ENCODE peak calls at places on chromosome 18, in five cellular contexts. One of them, this sample, is unnamed.

GRCh38 chr18:69941183-69941582 is 6.5 kb downstream of the CD226 start:
- DNase-seq in H1: no peak
- DNase-seq in DND-41: no peak
- DNase-seq in IMR-90: no peak
- DNase-seq in fibroblast of villous mesenchyme: no peak
- DNase-seq in this sample: no peak

GRCh38 chr18:63438181-63438580 is 15.9 kb upstream of the VPS4B start:
- DNase-seq in IMR-90: no peak
- DNase-seq in fibroblast of villous mesenchyme: no peak
- DNase-seq in DND-41: no peak
- DNase-seq in H1: no peak
- DNase-seq in this sample: no peak

GRCh38 chr18:26656944-26657536 is 108.7 kb upstream of the KCTD1 start:
- DNase-seq in fibroblast of villous mesenchyme: peak; percentile 51
- DNase-seq in IMR-90: peak; percentile 36
- DNase-seq in DND-41: peak; percentile 76
- DNase-seq in H1: no peak
- DNase-seq in this sample: peak; percentile 78

GRCh38 chr18:35389095-35389618 is 12.0 kb upstream of the ZNF396 start:
- DNase-seq in IMR-90: peak; percentile 68
- DNase-seq in DND-41: no peak
- DNase-seq in H1: no peak
- DNase-seq in fibroblast of villous mesenchyme: peak; percentile 81
- DNase-seq in this sample: peak; percentile 76

GRCh38 chr18:34783485-34783884 is 73.4 kb downstream of the DTNA start:
- DNase-seq in H1: no peak
- DNase-seq in IMR-90: peak; percentile 68
- DNase-seq in fibroblast of villous mesenchyme: no peak
- DNase-seq in DND-41: no peak
- DNase-seq in this sample: no peak

GRCh38 chr18:34970106-34970505 is 71.1 kb upstream of the MAPRE2 start:
- DNase-seq in fibroblast of villous mesenchyme: peak; percentile 66
- DNase-seq in IMR-90: peak; percentile 51
- DNase-seq in DND-41: no peak
- DNase-seq in H1: no peak
- DNase-seq in this sample: no peak

GRCh38 chr18:68714356-68714706 is 577 bp downstream of the TMX3 start:
- DNase-seq in H1: no peak
- DNase-seq in IMR-90: no peak
- DNase-seq in fibroblast of villous mesenchyme: peak; percentile 30
- DNase-seq in DND-41: peak; percentile 25
- DNase-seq in this sample: peak; percentile 18

GRCh38 chr18:70423988-70424387 is 135.1 kb downstream of the SOCS6 start:
- DNase-seq in IMR-90: no peak
- DNase-seq in fibroblast of villous mesenchyme: no peak
- DNase-seq in DND-41: no peak
- DNase-seq in H1: no peak
- DNase-seq in this sample: peak; percentile 28

GRCh38 chr18:68040198-68040597 is 523.7 kb upstream of the DSEL start:
- DNase-seq in fibroblast of villous mesenchyme: no peak
- DNase-seq in IMR-90: no peak
- DNase-seq in H1: no peak
- DNase-seq in DND-41: no peak
- DNase-seq in this sample: no peak

GRCh38 chr18:64219511-64219910 is 70.6 kb upstream of the LINC00305 start:
- DNase-seq in fibroblast of villous mesenchyme: peak; percentile 1
- DNase-seq in DND-41: no peak
- DNase-seq in IMR-90: no peak
- DNase-seq in H1: no peak
- DNase-seq in this sample: no peak

GRCh38 chr18:40159141-40160017 is 1795.7 kb upstream of the PIK3C3 start:
- DNase-seq in H1: no peak
- DNase-seq in fibroblast of villous mesenchyme: peak; percentile 19
- DNase-seq in IMR-90: peak; percentile 40
- DNase-seq in DND-41: no peak
- DNase-seq in this sample: peak; percentile 70

GRCh38 chr18:74521068-74521725 is 13.1 kb upstream of the CNDP1 start:
- DNase-seq in IMR-90: no peak
- DNase-seq in DND-41: no peak
- DNase-seq in fibroblast of villous mesenchyme: no peak
- DNase-seq in H1: no peak
- DNase-seq in this sample: no peak

GRCh38 chr18:49813321-49814146 is at the start of gene ACAA2:
- DNase-seq in H1: no peak
- DNase-seq in DND-41: no peak
- DNase-seq in IMR-90: peak; percentile 83
- DNase-seq in fibroblast of villous mesenchyme: peak; percentile 89
- DNase-seq in this sample: peak; percentile 92

GRCh38 chr18:79466591-79466990 is 70.9 kb downstream of the NFATC1 start:
- DNase-seq in DND-41: no peak
- DNase-seq in IMR-90: no peak
- DNase-seq in fibroblast of villous mesenchyme: no peak
- DNase-seq in H1: no peak
- DNase-seq in this sample: no peak

GRCh38 chr18:38611036-38611964 is 1045.7 kb upstream of the CELF4 start:
- DNase-seq in H1: no peak
- DNase-seq in fibroblast of villous mesenchyme: no peak
- DNase-seq in IMR-90: no peak
- DNase-seq in DND-41: peak; percentile 37
- DNase-seq in this sample: no peak

GRCh38 chr18:53551868-53552426 is 672.5 kb downstream of the MBD2 start:
- DNase-seq in H1: no peak
- DNase-seq in fibroblast of villous mesenchyme: no peak
- DNase-seq in DND-41: no peak
- DNase-seq in IMR-90: no peak
- DNase-seq in this sample: no peak

GRCh38 chr18:12429556-12429955 is 21.8 kb downstream of the PRELID3A start:
- DNase-seq in fibroblast of villous mesenchyme: no peak
- DNase-seq in DND-41: no peak
- DNase-seq in IMR-90: no peak
- DNase-seq in H1: no peak
- DNase-seq in this sample: no peak

GRCh38 chr18:63725682-63726480 is 23.1 kb downstream of the SERPINB11 start:
- DNase-seq in IMR-90: no peak
- DNase-seq in DND-41: no peak
- DNase-seq in fibroblast of villous mesenchyme: peak; percentile 9
- DNase-seq in H1: no peak
- DNase-seq in this sample: no peak

GRCh38 chr18:79952457-79952995 is 1.1 kb upstream of the SLC66A2 start:
- DNase-seq in DND-41: no peak
- DNase-seq in H1: no peak
- DNase-seq in fibroblast of villous mesenchyme: no peak
- DNase-seq in IMR-90: no peak
- DNase-seq in this sample: no peak

GRCh38 chr18:79380816-79381806 is 14.6 kb upstream of the NFATC1 start:
- DNase-seq in DND-41: peak; percentile 68
- DNase-seq in IMR-90: peak; percentile 29
- DNase-seq in fibroblast of villous mesenchyme: peak; percentile 50
- DNase-seq in H1: no peak
- DNase-seq in this sample: peak; percentile 57

GRCh38 chr18:30403278-30403677 is 639.3 kb downstream of the DSC3 start:
- DNase-seq in fibroblast of villous mesenchyme: no peak
- DNase-seq in H1: no peak
- DNase-seq in DND-41: no peak
- DNase-seq in IMR-90: no peak
- DNase-seq in this sample: no peak

GRCh38 chr18:70659026-70659726 is 370.3 kb downstream of the SOCS6 start:
- DNase-seq in fibroblast of villous mesenchyme: no peak
- DNase-seq in IMR-90: peak; percentile 7
- DNase-seq in H1: no peak
- DNase-seq in DND-41: peak; percentile 59
- DNase-seq in this sample: peak; percentile 40

GRCh38 chr18:32851936-32852335 is 79.1 kb upstream of the KLHL14 start:
- DNase-seq in IMR-90: no peak
- DNase-seq in fibroblast of villous mesenchyme: no peak
- DNase-seq in H1: no peak
- DNase-seq in DND-41: no peak
- DNase-seq in this sample: no peak

GRCh38 chr18:25921677-25922421 is 168.6 kb downstream of the SS18 start:
- DNase-seq in DND-41: peak; percentile 59
- DNase-seq in IMR-90: peak; percentile 20
- DNase-seq in H1: peak; percentile 25
- DNase-seq in fibroblast of villous mesenchyme: peak; percentile 27
- DNase-seq in this sample: peak; percentile 42

GRCh38 chr18:62334110-62334509 is 9.0 kb downstream of the TNFRSF11A start:
- DNase-seq in fibroblast of villous mesenchyme: no peak
- DNase-seq in DND-41: no peak
- DNase-seq in H1: no peak
- DNase-seq in IMR-90: peak; percentile 14
- DNase-seq in this sample: peak; percentile 46

GRCh38 chr18:48948112-48949050 is 2.4 kb downstream of the SMAD7 start:
- DNase-seq in DND-41: peak; percentile 60
- DNase-seq in H1: no peak
- DNase-seq in IMR-90: peak; percentile 86
- DNase-seq in fibroblast of villous mesenchyme: peak; percentile 87
- DNase-seq in this sample: peak; percentile 65

GRCh38 chr18:48955528-48956261 is 4.9 kb upstream of the SMAD7 start:
- DNase-seq in fibroblast of villous mesenchyme: peak; percentile 75
- DNase-seq in DND-41: no peak
- DNase-seq in H1: no peak
- DNase-seq in IMR-90: peak; percentile 85
- DNase-seq in this sample: peak; percentile 92

GRCh38 chr18:13179566-13180113 is 38.9 kb upstream of the LDLRAD4 start:
- DNase-seq in H1: no peak
- DNase-seq in fibroblast of villous mesenchyme: no peak
- DNase-seq in IMR-90: no peak
- DNase-seq in DND-41: no peak
- DNase-seq in this sample: no peak

GRCh38 chr18:47725656-47726055 is 204.8 kb downstream of the SMAD2 start:
- DNase-seq in H1: no peak
- DNase-seq in DND-41: no peak
- DNase-seq in IMR-90: no peak
- DNase-seq in fibroblast of villous mesenchyme: no peak
- DNase-seq in this sample: no peak

GRCh38 chr18:21242141-21243040 is at the start of gene GREB1L:
- DNase-seq in fibroblast of villous mesenchyme: peak; percentile 48
- DNase-seq in H1: no peak
- DNase-seq in IMR-90: no peak
- DNase-seq in DND-41: no peak
- DNase-seq in this sample: peak; percentile 58

GRCh38 chr18:21241224-21242131 is 554 bp upstream of the GREB1L start:
- DNase-seq in H1: no peak
- DNase-seq in DND-41: no peak
- DNase-seq in fibroblast of villous mesenchyme: no peak
- DNase-seq in IMR-90: no peak
- DNase-seq in this sample: no peak

DNA sequence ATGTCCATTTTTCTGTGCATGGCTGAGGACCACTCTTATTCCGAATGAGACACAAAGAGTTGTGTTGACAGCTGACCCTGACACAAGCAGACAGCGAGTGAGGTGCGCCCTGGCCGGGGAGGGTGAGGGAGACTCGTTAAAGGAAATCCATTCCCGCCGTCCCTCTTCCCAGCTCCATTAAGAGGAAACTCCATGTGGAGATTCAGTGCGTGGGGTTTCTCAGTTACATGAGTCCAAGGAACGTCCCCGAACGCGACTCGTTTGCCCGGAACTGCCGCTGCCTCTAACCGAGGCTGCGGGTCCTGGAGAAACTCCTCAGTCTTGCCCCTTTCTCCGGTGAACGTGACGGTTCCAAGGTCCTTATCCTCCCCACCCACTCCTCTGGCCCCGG is 1.0 kb downstream of the GREB1L start:
- DNase-seq in fibroblast of villous mesenchyme: peak; percentile 31
- DNase-seq in IMR-90: no peak
- DNase-seq in H1: no peak
- DNase-seq in DND-41: no peak
- DNase-seq in this sample: no peak
- H3K4me3 ChIP-seq in fibroblast of villous mesenchyme: peak overlapping the region; percentile 58
- H3K4me3 ChIP-seq in IMR-90: no peak overlapping the region
- H3K4me3 ChIP-seq in H1: peak overlapping the region; percentile 63
- H3K4me3 ChIP-seq in DND-41: no peak overlapping the region
- H3K4me3 ChIP-seq in this sample: peak overlapping the region; percentile 70

DNA sequence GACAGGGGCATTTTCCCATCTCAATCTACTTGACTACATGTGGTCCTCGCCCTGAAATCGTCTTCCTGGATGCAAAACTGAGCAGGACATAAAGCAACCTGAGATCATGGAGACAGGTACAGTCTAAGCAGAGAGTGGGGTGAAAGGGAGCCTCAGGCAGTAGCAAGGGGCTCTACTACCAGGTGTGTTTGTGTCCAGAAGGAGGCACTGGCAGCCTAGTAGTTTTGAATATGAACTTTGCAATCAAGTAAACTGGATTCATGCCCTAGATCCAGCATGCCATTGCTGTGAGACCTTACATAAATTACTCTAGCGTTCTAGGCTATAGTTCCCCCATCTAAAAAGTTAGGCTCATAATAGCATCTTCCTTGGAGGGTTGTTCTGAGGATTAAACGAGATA is 147.4 kb downstream of the TXNL1 start:
- DNase-seq in fibroblast of villous mesenchyme: no peak
- DNase-seq in IMR-90: no peak
- DNase-seq in H1: no peak
- DNase-seq in DND-41: no peak
- DNase-seq in this sample: no peak
- TF ChIP-seq CTCF in fibroblast of villous mesenchyme: no peak
- TF ChIP-seq CTCF in IMR-90: no peak
- TF ChIP-seq CTCF in H1: no peak
- TF ChIP-seq CTCF in DND-41: no peak
- TF ChIP-seq CTCF in this sample: no peak

DNA sequence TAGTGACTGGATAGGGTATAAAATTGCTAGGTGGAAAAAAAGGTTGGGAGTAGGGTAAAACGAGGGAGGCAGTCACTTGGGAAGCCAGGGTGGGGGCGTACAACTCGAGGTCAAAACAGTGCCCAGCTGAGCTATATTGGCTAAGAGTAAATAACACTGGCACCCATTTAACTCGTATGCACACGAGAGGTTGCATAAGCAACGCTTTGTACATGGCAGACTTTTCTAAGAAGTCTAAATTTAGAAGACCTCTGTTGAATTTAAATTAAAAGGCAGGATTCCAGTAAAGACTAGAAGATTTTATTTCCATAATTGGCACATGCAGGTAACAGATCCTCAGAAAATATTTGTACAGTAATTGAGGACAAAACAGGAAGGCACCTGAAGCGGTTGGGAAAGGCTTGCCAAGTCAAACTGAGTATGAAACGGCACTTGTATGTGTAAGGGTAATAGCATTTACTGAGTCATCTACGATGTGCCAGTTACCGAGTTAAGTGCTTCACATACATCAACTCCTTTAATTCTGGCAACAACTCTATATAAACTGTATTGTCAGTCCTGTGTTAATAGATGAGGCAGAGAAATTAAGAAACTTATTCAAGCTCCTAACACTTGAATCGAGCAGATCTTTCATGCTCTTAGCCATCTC is 1.4 kb upstream of the MALT1 start:
- DNase-seq in DND-41: no peak
- DNase-seq in fibroblast of villous mesenchyme: peak; percentile 23
- DNase-seq in IMR-90: peak; percentile 68
- DNase-seq in H1: no peak
- DNase-seq in this sample: peak; percentile 65
- H3K4me3 ChIP-seq in DND-41: no peak overlapping the region
- H3K4me3 ChIP-seq in fibroblast of villous mesenchyme: no peak overlapping the region
- H3K4me3 ChIP-seq in IMR-90: no peak overlapping the region
- H3K4me3 ChIP-seq in H1: peak overlapping the region; percentile 70
- H3K4me3 ChIP-seq in this sample: no peak overlapping the region

GRCh38 chr18:2985628-2986027 is 27.3 kb downstream of the LPIN2 start:
- DNase-seq in IMR-90: peak; percentile 54
- DNase-seq in DND-41: no peak
- DNase-seq in H1: no peak
- DNase-seq in fibroblast of villous mesenchyme: peak; percentile 80
- DNase-seq in this sample: peak; percentile 59
- TF ChIP-seq CTCF in IMR-90: peak; percentile 51
- TF ChIP-seq CTCF in DND-41: peak; percentile 71
- TF ChIP-seq CTCF in H1: peak; percentile 44
- TF ChIP-seq CTCF in fibroblast of villous mesenchyme: peak; percentile 61
- TF ChIP-seq CTCF in this sample: peak; percentile 50

This sample was measured in cardiac fibroblast.